ENCODE peak calls at places on chromosomes 1 and 21, in seven cellular contexts. One of them, this sample, is unnamed.

GRCh38 chr1:906532-907420 is 16.9 kb upstream of the SAMD11 start:
- DNase-seq in heart right ventricle: peak; percentile 11
- DNase-seq in tibial artery: peak; percentile 73
- DNase-seq in left ventricle myocardium inferior: peak; percentile 16
- DNase-seq in fibroblast of lung: peak; percentile 70
- DNase-seq in pancreas: no peak
- DNase-seq in lung: peak; percentile 57
- DNase-seq in this sample: peak; percentile 76

GRCh38 chr1:62436039-62436465 is 797 bp upstream of the USP1 start:
- DNase-seq in heart right ventricle: no peak
- DNase-seq in tibial artery: no peak
- DNase-seq in left ventricle myocardium inferior: peak; percentile 96
- DNase-seq in fibroblast of lung: no peak
- DNase-seq in pancreas: peak; percentile 93
- DNase-seq in lung: no peak
- DNase-seq in this sample: peak; percentile 98

GRCh38 chr1:17010601-17011438 is 908 bp downstream of the ATP13A2 start:
- DNase-seq in heart right ventricle: peak; percentile 67
- DNase-seq in tibial artery: no peak
- DNase-seq in left ventricle myocardium inferior: peak; percentile 77
- DNase-seq in fibroblast of lung: peak; percentile 33
- DNase-seq in pancreas: peak; percentile 76
- DNase-seq in lung: peak; percentile 34
- DNase-seq in this sample: peak; percentile 78

GRCh38 chr1:155307247-155307740 is 1.4 kb upstream of the FDPS start:
- DNase-seq in heart right ventricle: no peak
- DNase-seq in tibial artery: no peak
- DNase-seq in left ventricle myocardium inferior: no peak
- DNase-seq in fibroblast of lung: peak; percentile 38
- DNase-seq in pancreas: no peak
- DNase-seq in lung: no peak
- DNase-seq in this sample: no peak

GRCh38 chr1:217525773-217526490 is 105.0 kb downstream of the GPATCH2 start:
- DNase-seq in heart right ventricle: no peak
- DNase-seq in tibial artery: no peak
- DNase-seq in left ventricle myocardium inferior: no peak
- DNase-seq in fibroblast of lung: peak; percentile 54
- DNase-seq in pancreas: no peak
- DNase-seq in lung: no peak
- DNase-seq in this sample: no peak

GRCh38 chr1:11563560-11564069 is 84.7 kb downstream of the DISP3 start:
- DNase-seq in heart right ventricle: no peak
- DNase-seq in tibial artery: no peak
- DNase-seq in left ventricle myocardium inferior: no peak
- DNase-seq in fibroblast of lung: peak; percentile 6
- DNase-seq in pancreas: no peak
- DNase-seq in lung: no peak
- DNase-seq in this sample: no peak

GRCh38 chr1:204461331-204462228 is 33.0 kb downstream of the PIK3C2B start:
- DNase-seq in heart right ventricle: peak; percentile 80
- DNase-seq in tibial artery: no peak
- DNase-seq in left ventricle myocardium inferior: peak; percentile 52
- DNase-seq in fibroblast of lung: no peak
- DNase-seq in pancreas: no peak
- DNase-seq in lung: no peak
- DNase-seq in this sample: no peak

GRCh38 chr1:11320153-11320936 is 47.3 kb downstream of the UBIAD1 start:
- DNase-seq in heart right ventricle: no peak
- DNase-seq in tibial artery: no peak
- DNase-seq in left ventricle myocardium inferior: no peak
- DNase-seq in fibroblast of lung: no peak
- DNase-seq in pancreas: no peak
- DNase-seq in lung: no peak
- DNase-seq in this sample: no peak

GRCh38 chr1:114524933-114525332 is 13.9 kb upstream of the TRIM33 start:
- DNase-seq in heart right ventricle: no peak
- DNase-seq in tibial artery: no peak
- DNase-seq in left ventricle myocardium inferior: no peak
- DNase-seq in fibroblast of lung: no peak
- DNase-seq in pancreas: no peak
- DNase-seq in lung: no peak
- DNase-seq in this sample: no peak

GRCh38 chr1:24015226-24016210 is 35.4 kb upstream of the SRSF10 start:
- DNase-seq in heart right ventricle: peak; percentile 63
- DNase-seq in tibial artery: no peak
- DNase-seq in left ventricle myocardium inferior: no peak
- DNase-seq in fibroblast of lung: peak; percentile 47
- DNase-seq in pancreas: no peak
- DNase-seq in lung: no peak
- DNase-seq in this sample: no peak

GRCh38 chr1:31707711-31708110 is 3.9 kb upstream of the COL16A1 start:
- DNase-seq in heart right ventricle: peak; percentile 43
- DNase-seq in tibial artery: no peak
- DNase-seq in left ventricle myocardium inferior: no peak
- DNase-seq in fibroblast of lung: peak; percentile 92
- DNase-seq in pancreas: no peak
- DNase-seq in lung: no peak
- DNase-seq in this sample: no peak

GRCh38 chr1:183270541-183271141 is 84.6 kb downstream of the LAMC2 start:
- DNase-seq in heart right ventricle: no peak
- DNase-seq in tibial artery: no peak
- DNase-seq in left ventricle myocardium inferior: peak; percentile 56
- DNase-seq in fibroblast of lung: peak; percentile 94
- DNase-seq in pancreas: no peak
- DNase-seq in lung: no peak
- DNase-seq in this sample: no peak

GRCh38 chr1:33276573-33277298 is 20.4 kb downstream of the ZNF362 start:
- DNase-seq in heart right ventricle: no peak
- DNase-seq in tibial artery: peak; percentile 52
- DNase-seq in left ventricle myocardium inferior: no peak
- DNase-seq in fibroblast of lung: no peak
- DNase-seq in pancreas: no peak
- DNase-seq in lung: no peak
- DNase-seq in this sample: peak; percentile 74

GRCh38 chr1:155466996-155467395 is 95.6 kb downstream of the ASH1L start:
- DNase-seq in heart right ventricle: no peak
- DNase-seq in tibial artery: no peak
- DNase-seq in left ventricle myocardium inferior: no peak
- DNase-seq in fibroblast of lung: peak; percentile 92
- DNase-seq in pancreas: no peak
- DNase-seq in lung: no peak
- DNase-seq in this sample: no peak

GRCh38 chr1:26771643-26772321 is 16.0 kb upstream of the PIGV start:
- DNase-seq in heart right ventricle: peak; percentile 20
- DNase-seq in tibial artery: no peak
- DNase-seq in left ventricle myocardium inferior: no peak
- DNase-seq in fibroblast of lung: peak; percentile 98
- DNase-seq in pancreas: no peak
- DNase-seq in lung: peak; percentile 51
- DNase-seq in this sample: peak; percentile 72

GRCh38 chr1:104785575-104786187 is 1036.0 kb downstream of the AMY1C start:
- DNase-seq in heart right ventricle: no peak
- DNase-seq in tibial artery: no peak
- DNase-seq in left ventricle myocardium inferior: no peak
- DNase-seq in fibroblast of lung: no peak
- DNase-seq in pancreas: no peak
- DNase-seq in lung: no peak
- DNase-seq in this sample: no peak

GRCh38 chr1:104780470-104781078 is 1030.9 kb downstream of the AMY1C start:
- DNase-seq in heart right ventricle: no peak
- DNase-seq in tibial artery: no peak
- DNase-seq in left ventricle myocardium inferior: no peak
- DNase-seq in fibroblast of lung: no peak
- DNase-seq in pancreas: no peak
- DNase-seq in lung: no peak
- DNase-seq in this sample: no peak
- H3K27ac ChIP-seq in heart right ventricle: no peak overlapping the region
- H3K27ac ChIP-seq in tibial artery: no peak overlapping the region
- H3K27ac ChIP-seq in left ventricle myocardium inferior: no peak overlapping the region
- H3K27ac ChIP-seq in fibroblast of lung: no peak overlapping the region
- H3K27ac ChIP-seq in pancreas: no peak overlapping the region
- H3K27ac ChIP-seq in lung: no peak overlapping the region
- H3K27ac ChIP-seq in this sample: no peak overlapping the region

GRCh38 chr1:185162491-185162890 is 5.5 kb downstream of the SWT1 start:
- DNase-seq in heart right ventricle: no peak
- DNase-seq in tibial artery: no peak
- DNase-seq in left ventricle myocardium inferior: no peak
- DNase-seq in fibroblast of lung: no peak
- DNase-seq in pancreas: no peak
- DNase-seq in lung: no peak
- DNase-seq in this sample: no peak
- H3K27ac ChIP-seq in heart right ventricle: no peak overlapping the region
- H3K27ac ChIP-seq in tibial artery: no peak overlapping the region
- H3K27ac ChIP-seq in left ventricle myocardium inferior: no peak overlapping the region
- H3K27ac ChIP-seq in fibroblast of lung: no peak overlapping the region
- H3K27ac ChIP-seq in pancreas: no peak overlapping the region
- H3K27ac ChIP-seq in lung: no peak overlapping the region
- H3K27ac ChIP-seq in this sample: no peak overlapping the region

GRCh38 chr1:116338400-116338799 is 34.6 kb upstream of the ATP1A1 start:
- DNase-seq in heart right ventricle: no peak
- DNase-seq in tibial artery: no peak
- DNase-seq in left ventricle myocardium inferior: no peak
- DNase-seq in fibroblast of lung: no peak
- DNase-seq in pancreas: no peak
- DNase-seq in lung: no peak
- DNase-seq in this sample: no peak

GRCh38 chr1:116334868-116335649 is 38.0 kb upstream of the ATP1A1 start:
- DNase-seq in heart right ventricle: no peak
- DNase-seq in tibial artery: no peak
- DNase-seq in left ventricle myocardium inferior: no peak
- DNase-seq in fibroblast of lung: no peak
- DNase-seq in pancreas: no peak
- DNase-seq in lung: no peak
- DNase-seq in this sample: no peak

GRCh38 chr1:116336250-116336649 is 36.8 kb upstream of the ATP1A1 start:
- DNase-seq in heart right ventricle: no peak
- DNase-seq in tibial artery: no peak
- DNase-seq in left ventricle myocardium inferior: no peak
- DNase-seq in fibroblast of lung: no peak
- DNase-seq in pancreas: no peak
- DNase-seq in lung: no peak
- DNase-seq in this sample: no peak

GRCh38 chr1:116335847-116336246 is 37.2 kb upstream of the ATP1A1 start:
- DNase-seq in heart right ventricle: no peak
- DNase-seq in tibial artery: no peak
- DNase-seq in left ventricle myocardium inferior: no peak
- DNase-seq in fibroblast of lung: no peak
- DNase-seq in pancreas: no peak
- DNase-seq in lung: no peak
- DNase-seq in this sample: no peak

DNA sequence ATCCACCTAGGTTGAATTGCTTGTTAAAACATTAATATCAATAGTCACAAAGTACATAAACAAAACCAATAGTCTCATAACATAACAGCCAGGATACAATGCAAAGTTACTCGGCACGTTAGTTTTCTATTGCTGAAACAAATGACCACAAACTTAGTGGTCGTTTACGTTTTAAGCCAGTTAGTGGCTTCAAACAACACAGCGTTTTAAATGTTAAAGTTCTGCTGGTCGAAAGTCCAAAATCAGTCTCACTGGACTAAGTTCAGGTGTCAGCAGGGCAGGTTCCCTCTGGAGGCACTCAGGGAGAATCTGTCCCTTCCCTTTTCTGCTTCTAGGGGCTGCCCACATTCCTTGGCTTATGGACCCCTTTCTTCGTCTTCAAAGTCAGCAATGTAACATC is 35.6 kb upstream of the ATP1A1 start:
- DNase-seq in heart right ventricle: no peak
- DNase-seq in tibial artery: no peak
- DNase-seq in left ventricle myocardium inferior: no peak
- DNase-seq in fibroblast of lung: no peak
- DNase-seq in pancreas: no peak
- DNase-seq in lung: no peak
- DNase-seq in this sample: no peak
- H3K27ac ChIP-seq in heart right ventricle: no peak overlapping the region
- H3K27ac ChIP-seq in tibial artery: no peak overlapping the region
- H3K27ac ChIP-seq in left ventricle myocardium inferior: no peak overlapping the region
- H3K27ac ChIP-seq in fibroblast of lung: no peak overlapping the region
- H3K27ac ChIP-seq in pancreas: no peak overlapping the region
- H3K27ac ChIP-seq in lung: no peak overlapping the region
- H3K27ac ChIP-seq in this sample: no peak overlapping the region

DNA sequence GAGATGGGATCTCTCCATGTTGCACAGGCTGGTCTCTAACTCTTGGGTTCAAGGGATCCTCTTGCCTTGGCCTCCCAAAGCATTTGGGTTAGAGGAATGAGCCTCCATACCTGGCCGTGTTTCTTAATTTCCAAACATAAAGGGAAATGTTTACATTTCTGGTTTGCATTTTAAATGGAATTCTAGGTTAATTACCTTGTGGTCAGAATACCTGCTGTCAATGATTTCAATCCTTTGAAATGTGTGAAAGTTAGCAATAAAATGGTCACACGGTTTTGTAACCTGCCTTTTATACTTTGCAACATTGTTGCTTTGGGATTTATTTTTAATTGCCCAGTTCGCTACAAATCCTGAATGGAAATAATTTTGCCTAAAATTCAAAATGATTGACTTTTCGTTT is 26.3 kb downstream of the AGMAT start:
- DNase-seq in heart right ventricle: no peak
- DNase-seq in tibial artery: no peak
- DNase-seq in left ventricle myocardium inferior: no peak
- DNase-seq in fibroblast of lung: no peak
- DNase-seq in pancreas: no peak
- DNase-seq in lung: no peak
- DNase-seq in this sample: no peak
- H3K27ac ChIP-seq in heart right ventricle: no peak overlapping the region
- H3K27ac ChIP-seq in tibial artery: no peak overlapping the region
- H3K27ac ChIP-seq in left ventricle myocardium inferior: no peak overlapping the region
- H3K27ac ChIP-seq in fibroblast of lung: no peak overlapping the region
- H3K27ac ChIP-seq in pancreas: no peak overlapping the region
- H3K27ac ChIP-seq in lung: no peak overlapping the region
- H3K27ac ChIP-seq in this sample: no peak overlapping the region

GRCh38 chr21:45072963-45073300 is 1.4 kb upstream of the ADARB1 start:
- DNase-seq in heart right ventricle: no peak
- DNase-seq in tibial artery: no peak
- DNase-seq in left ventricle myocardium inferior: no peak
- DNase-seq in fibroblast of lung: no peak
- DNase-seq in pancreas: no peak
- DNase-seq in lung: no peak
- DNase-seq in this sample: peak; percentile 75

GRCh38 chr21:45070970-45071369 is 3.4 kb upstream of the ADARB1 start:
- DNase-seq in heart right ventricle: no peak
- DNase-seq in tibial artery: no peak
- DNase-seq in left ventricle myocardium inferior: no peak
- DNase-seq in fibroblast of lung: no peak
- DNase-seq in pancreas: no peak
- DNase-seq in lung: no peak
- DNase-seq in this sample: no peak

GRCh38 chr21:45072166-45072962 is 2.0 kb upstream of the ADARB1 start:
- DNase-seq in heart right ventricle: no peak
- DNase-seq in tibial artery: no peak
- DNase-seq in left ventricle myocardium inferior: no peak
- DNase-seq in fibroblast of lung: no peak
- DNase-seq in pancreas: no peak
- DNase-seq in lung: no peak
- DNase-seq in this sample: peak; percentile 59

GRCh38 chr21:45069711-45070110 is 4.7 kb upstream of the ADARB1 start:
- DNase-seq in heart right ventricle: no peak
- DNase-seq in tibial artery: no peak
- DNase-seq in left ventricle myocardium inferior: no peak
- DNase-seq in fibroblast of lung: peak; percentile 23
- DNase-seq in pancreas: no peak
- DNase-seq in lung: no peak
- DNase-seq in this sample: no peak

GRCh38 chr21:45071396-45072165 is 2.8 kb upstream of the ADARB1 start:
- DNase-seq in heart right ventricle: no peak
- DNase-seq in tibial artery: peak; percentile 64
- DNase-seq in left ventricle myocardium inferior: no peak
- DNase-seq in fibroblast of lung: no peak
- DNase-seq in pancreas: no peak
- DNase-seq in lung: no peak
- DNase-seq in this sample: peak; percentile 25
- H3K27ac ChIP-seq in heart right ventricle: no peak overlapping the region
- H3K27ac ChIP-seq in tibial artery: peak overlapping the region; percentile 84
- H3K27ac ChIP-seq in left ventricle myocardium inferior: no peak overlapping the region
- H3K27ac ChIP-seq in fibroblast of lung: no peak overlapping the region
- H3K27ac ChIP-seq in pancreas: no peak overlapping the region
- H3K27ac ChIP-seq in lung: no peak overlapping the region
- H3K27ac ChIP-seq in this sample: no peak overlapping the region